ENCODE peak calls at places on chromosomes 7 and 10, in eight cellular contexts. D is tibial artery, X is mucosa of descending colon, H is RWPE2, K is A549, G is hepatocyte, I is coronary artery, P is cardiac muscle cell. R is an unnamed sample.

GRCh38 chr7:30914611-30915601 is 3.3 kb downstream of the AQP1 start:
- DNase-seq in I (peak), G (no peak), D (peak), K (peak), P (peak), X (no peak), H (no peak), R (no peak)

GRCh38 chr7:73526892-73527821 is 5.1 kb upstream of the BAZ1B start:
- DNase-seq in G (no peak), K (no peak), I (no peak), X (no peak), D (no peak), P (no peak), H (no peak), R (no peak)

GRCh38 chr7:192035-192649 is at the start of gene FAM20C:
- DNase-seq in I (peak), H (no peak), K (peak), X (peak), G (peak), P (peak), D (peak), R (peak)

GRCh38 chr7:750111-750905 is 23.2 kb upstream of the PRKAR1B start:
- DNase-seq in X (no peak), G (no peak), I (no peak), K (no peak), H (peak), P (no peak), D (no peak), R (no peak)

GRCh38 chr10:95247200-95247880 is 43.5 kb downstream of the PDLIM1 start:
- DNase-seq in X (no peak), P (peak), D (no peak), I (no peak), H (no peak), G (no peak), K (no peak), R (no peak)

GRCh38 chr10:61970182-61971015 is 68.9 kb downstream of the ARID5B start:
- DNase-seq in P (peak), G (no peak), D (no peak), X (no peak), K (no peak), H (no peak), I (no peak), R (no peak)

GRCh38 chr10:34045571-34046190 is 711.2 kb upstream of the NRP1 start:
- DNase-seq in P (peak), K (no peak), D (no peak), H (no peak), X (no peak), I (no peak), G (no peak), R (no peak)

GRCh38 chr7:111138196-111138569 is 47.3 kb downstream of the LRRN3 start:
- DNase-seq in I (no peak), P (peak), K (no peak), D (peak), H (no peak), X (peak), G (no peak), R (peak)

GRCh38 chr10:114856544-114857287 is 35.1 kb downstream of the FHIP2A start:
- DNase-seq in K (peak), I (no peak), H (no peak), P (peak), D (no peak), G (no peak), X (no peak), R (no peak)

GRCh38 chr7:106176414-106177294 is 64.5 kb upstream of the SYPL1 start:
- DNase-seq in P (peak), X (peak), K (peak), I (peak), H (peak), G (peak), D (peak), R (peak)

GRCh38 chr7:75583255-75583654 is 91.1 kb downstream of the SPDYE5 start:
- DNase-seq in P (no peak), K (no peak), H (no peak), I (no peak), G (no peak), X (no peak), D (no peak), R (no peak)

GRCh38 chr7:28298870-28299484 is 113.3 kb upstream of the CREB5 start:
- DNase-seq in K (peak), I (no peak), X (peak), G (peak), H (no peak), D (no peak), P (peak), R (peak)

GRCh38 chr10:99560277-99561126 is 27.8 kb downstream of the NKX2-3 start:
- DNase-seq in H (no peak), K (peak), D (no peak), X (peak), P (peak), G (peak), I (no peak), R (peak)

GRCh38 chr7:150988230-150989226 is 2.3 kb upstream of the NOS3 start:
- DNase-seq in X (peak), H (no peak), P (peak), D (peak), K (peak), G (peak), I (no peak), R (peak)

GRCh38 chr10:44974628-44975431 is 3.8 kb downstream of the DEPP1 start:
- DNase-seq in K (peak), X (peak), D (peak), G (peak), H (no peak), P (peak), I (peak), R (peak)

GRCh38 chr7:106613861-106614560 is 46.9 kb downstream of the CCDC71L start:
- DNase-seq in H (no peak), G (no peak), P (peak), K (no peak), D (no peak), I (no peak), X (no peak), R (no peak)

GRCh38 chr7:4837814-4838625 is 23.8 kb downstream of the PAPOLB start:
- DNase-seq in I (peak), G (no peak), X (no peak), P (no peak), D (no peak), K (no peak), H (no peak), R (peak)

GRCh38 chr10:8174762-8175161 is 120.3 kb downstream of the GATA3 start:
- DNase-seq in D (no peak), G (no peak), I (no peak), X (no peak), H (no peak), K (no peak), P (no peak), R (no peak)

GRCh38 chr10:32155075-32155516 is 98.9 kb upstream of the KIF5B start:
- DNase-seq in H (no peak), G (no peak), X (no peak), P (peak), K (no peak), D (no peak), I (no peak), R (no peak)

GRCh38 chr10:78892383-78893191 is 176.2 kb upstream of the ZMIZ1 start:
- DNase-seq in H (no peak), I (no peak), P (peak), K (no peak), G (no peak), D (no peak), X (no peak), R (no peak)

GRCh38 chr10:114437456-114438292 is 33.4 kb upstream of the AFAP1L2 start:
- DNase-seq in G (peak), I (no peak), X (no peak), H (no peak), K (peak), D (no peak), P (peak), R (no peak)

GRCh38 chr7:121739465-121739864 is 133.5 kb upstream of the PTPRZ1 start:
- DNase-seq in H (no peak), I (no peak), K (no peak), P (no peak), D (no peak), X (no peak), G (no peak), R (no peak)

GRCh38 chr7:36181668-36182067 is 28.6 kb downstream of the EEPD1 start:
- DNase-seq in D (no peak), X (no peak), K (no peak), P (no peak), G (no peak), I (no peak), H (no peak), R (no peak)

GRCh38 chr10:9038146-9038714 is 983.7 kb downstream of the GATA3 start:
- DNase-seq in K (no peak), P (peak), I (no peak), D (no peak), G (no peak), X (no peak), H (no peak), R (no peak)

GRCh38 chr7:5574770-5575269 is 151.2 kb upstream of the TNRC18 start:
- DNase-seq in H (no peak), I (no peak), P (no peak), D (no peak), G (no peak), K (no peak), X (no peak), R (peak)

GRCh38 chr10:53052765-53053164 is 280.2 kb upstream of the MBL2 start:
- DNase-seq in X (no peak), K (no peak), G (no peak), P (no peak), D (no peak), H (no peak), I (no peak), R (no peak)

GRCh38 chr10:30581779-30582380 is 47.7 kb downstream of the LYZL2 start:
- DNase-seq in H (no peak), X (peak), P (peak), D (no peak), K (peak), G (peak), I (no peak), R (no peak)

GRCh38 chr7:50962962-50963374 is 180.3 kb upstream of the GRB10 start:
- DNase-seq in H (peak), X (peak), P (peak), D (peak), I (no peak), K (peak), G (peak), R (peak)

GRCh38 chr7:95589031-95589430 is 7.3 kb downstream of the PDK4 start:
- DNase-seq in I (no peak), D (no peak), K (no peak), H (no peak), P (no peak), X (no peak), G (no peak), R (no peak)
- H3K4me3 ChIP-seq in I (peak), D (peak), K (no peak), H (no peak), P (no peak), X (no peak), G (no peak), R (no peak)

GRCh38 chr10:112958275-112958995 is 8.4 kb downstream of the TCF7L2 start:
- DNase-seq in P (peak), X (no peak), I (no peak), D (no peak), H (no peak), G (peak), K (peak), R (no peak)
- TF ChIP-seq CTCF in P (no peak), X (no peak), I (no peak), D (no peak), H (no peak), G (no peak), K (no peak), R (no peak)

DNA sequence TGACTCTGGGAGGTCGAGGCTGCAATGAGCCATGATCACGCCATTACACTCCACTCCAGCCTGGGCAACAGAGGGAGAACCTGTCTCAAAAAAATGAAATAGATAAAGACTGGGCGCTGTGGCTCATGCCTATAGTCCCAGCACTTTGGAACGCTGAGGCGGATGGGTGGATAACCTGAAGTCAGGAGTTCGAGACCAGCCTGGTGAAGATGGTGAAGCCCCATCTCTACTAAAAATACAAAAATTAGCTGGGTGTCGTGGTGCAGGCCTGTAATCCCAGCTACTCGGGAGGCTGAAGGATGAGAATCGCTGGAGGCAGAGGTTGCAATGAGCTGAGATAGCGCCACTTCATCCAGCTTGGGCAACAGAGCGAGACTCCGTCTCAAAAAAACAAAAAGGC is 1.1 kb upstream of the DDX21 start:
- DNase-seq in X (no peak), I (no peak), G (no peak), H (no peak), P (no peak), K (no peak), D (no peak), R (no peak)
- H3K4me3 ChIP-seq in X (no peak), I (no peak), G (no peak), H (peak), P (peak), K (peak), D (peak), R (no peak)

DNA sequence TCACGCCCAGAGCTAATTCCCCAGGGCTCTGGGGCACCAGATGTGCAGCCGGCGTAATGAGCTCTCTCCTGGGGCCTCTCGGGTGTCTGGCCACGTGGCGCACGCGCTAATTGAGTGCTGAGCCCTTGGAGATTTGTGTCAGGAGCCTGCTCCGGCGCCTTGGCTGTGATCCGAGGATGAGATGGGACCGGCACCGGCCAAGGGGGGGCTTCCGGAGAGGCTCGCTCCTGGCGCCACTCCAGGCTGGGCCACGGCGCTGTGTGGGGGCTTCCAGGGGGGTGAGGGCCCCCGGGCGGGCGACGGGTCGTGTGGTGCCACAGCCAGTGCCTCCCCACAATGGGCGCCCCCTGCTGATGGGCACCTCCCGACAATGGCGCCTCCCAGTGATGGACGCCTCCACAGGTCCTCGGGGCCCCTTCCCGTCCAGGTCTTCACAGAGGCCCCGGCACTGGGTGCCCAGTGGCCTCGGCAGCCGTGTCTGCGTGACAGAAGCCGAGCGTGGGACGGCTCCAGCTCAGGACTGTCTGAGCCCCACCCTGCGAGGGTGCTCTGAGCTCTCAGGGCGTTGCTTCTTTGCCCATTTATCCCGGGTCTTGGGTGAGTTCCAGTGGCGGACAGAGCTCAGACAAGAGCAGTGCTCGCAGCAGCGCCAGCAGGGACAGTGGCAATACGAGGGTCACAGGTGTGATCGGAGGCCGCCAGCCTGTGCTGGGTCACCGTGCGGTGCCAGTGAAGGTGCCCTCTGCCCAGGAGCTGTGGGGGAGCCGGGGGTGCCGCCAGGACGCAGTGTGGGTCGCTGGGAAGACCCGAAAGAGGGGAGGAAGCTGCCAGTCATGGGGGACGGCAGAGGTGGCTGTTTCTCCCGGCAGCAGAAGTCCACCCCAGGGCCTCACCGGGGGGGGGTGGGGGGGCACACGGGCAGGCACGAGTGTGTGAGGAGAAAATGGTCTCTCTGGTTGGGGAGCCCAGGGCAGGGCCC is 8.2 kb upstream of the NKX6-2 start:
- DNase-seq in H (no peak), G (no peak), I (no peak), P (no peak), D (no peak), X (no peak), K (peak), R (no peak)
- TF ChIP-seq CTCF in H (no peak), G (no peak), I (no peak), P (no peak), D (no peak), X (no peak), K (peak), R (no peak)

DNA sequence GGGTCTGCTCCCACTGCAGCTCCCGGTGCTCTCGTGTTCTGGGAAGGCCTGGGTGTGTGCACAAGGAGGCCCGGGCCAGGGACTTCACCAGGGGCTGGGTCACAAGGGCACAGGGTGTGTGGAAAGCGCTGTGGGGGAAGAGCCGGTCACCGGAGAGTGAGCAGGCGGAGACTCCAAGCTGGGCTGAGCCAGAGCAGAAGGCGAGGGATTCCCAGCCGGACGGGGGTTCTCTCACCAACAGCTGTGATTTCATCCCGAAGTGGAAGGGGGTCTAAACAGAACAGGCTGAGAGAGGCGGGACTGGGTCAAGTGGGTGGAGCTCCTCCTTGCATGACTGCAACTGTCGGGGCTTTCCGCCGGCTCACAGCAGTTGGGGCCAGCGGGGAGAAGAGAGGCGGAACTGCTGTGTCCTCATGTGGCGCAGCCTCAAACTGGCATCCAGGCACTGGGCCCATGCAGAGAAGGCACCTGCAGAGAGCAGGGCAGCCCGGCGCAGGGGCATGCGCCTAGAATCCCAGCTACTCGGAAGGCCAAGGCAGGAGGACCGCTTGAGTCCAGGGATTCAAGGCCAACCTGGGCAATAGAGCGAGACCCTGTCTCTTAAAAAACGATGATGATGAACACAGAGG is 7.6 kb upstream of the ORAI2 start:
- DNase-seq in K (no peak), I (no peak), P (no peak), H (no peak), X (peak), G (no peak), D (no peak), R (no peak)
- H3K4me3 ChIP-seq in K (no peak), I (no peak), P (no peak), H (no peak), X (no peak), G (no peak), D (no peak), R (no peak)

GRCh38 chr7:81260152-81260551 is 341.3 kb upstream of the SEMA3C start:
- DNase-seq in D (no peak), K (peak), G (no peak), I (no peak), P (peak), X (no peak), H (no peak), R (no peak)

GRCh38 chr7:81256991-81257390 is 338.1 kb upstream of the SEMA3C start:
- DNase-seq in I (no peak), P (peak), H (no peak), D (no peak), G (no peak), X (no peak), K (peak), R (no peak)
- TF ChIP-seq CTCF in I (peak), P (peak), H (peak), D (peak), G (peak), X (no peak), K (peak), R (peak)

GRCh38 chr10:132395704-132396494 is 1.1 kb upstream of the PWWP2B start:
- DNase-seq in P (peak), D (peak), H (no peak), G (peak), X (peak), I (peak), K (peak), R (peak)
- H3K4me3 ChIP-seq in P (peak), D (peak), H (peak), G (peak), X (peak), I (peak), K (peak), R (peak)

GRCh38 chr10:92184977-92185376 is 105.9 kb downstream of the CPEB3 start:
- DNase-seq in K (no peak), D (no peak), G (no peak), X (no peak), I (no peak), P (no peak), H (no peak), R (no peak)

GRCh38 chr10:92180326-92180881 is 110.5 kb downstream of the CPEB3 start:
- DNase-seq in G (no peak), D (no peak), K (no peak), H (no peak), I (no peak), X (no peak), P (no peak), R (no peak)

GRCh38 chr10:92183199-92183598 is 107.7 kb downstream of the CPEB3 start:
- DNase-seq in H (no peak), D (no peak), G (no peak), K (no peak), P (no peak), X (no peak), I (no peak), R (no peak)

GRCh38 chr10:92177546-92177945 is 113.3 kb downstream of the CPEB3 start:
- DNase-seq in X (no peak), D (no peak), H (no peak), K (no peak), G (no peak), P (peak), I (no peak), R (no peak)

DNA sequence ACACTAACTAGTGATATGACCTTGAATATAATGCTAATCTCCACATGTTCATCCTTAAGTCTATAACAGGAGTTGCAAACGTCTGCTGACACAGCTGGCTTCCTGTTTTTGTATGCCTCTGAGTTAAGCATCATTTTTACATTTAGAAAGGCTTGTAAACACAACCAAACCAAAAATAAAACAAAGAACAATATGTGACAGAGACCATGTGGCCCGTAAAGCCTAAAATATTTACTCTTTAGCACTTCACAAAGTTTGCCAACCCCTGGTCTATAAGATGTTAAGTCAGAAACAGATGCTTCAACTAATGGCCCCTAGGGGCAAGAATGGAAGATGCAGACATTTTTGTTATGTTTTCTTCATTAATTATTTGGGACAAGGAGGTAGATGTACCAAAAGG is 109.3 kb downstream of the CPEB3 start:
- DNase-seq in G (peak), P (peak), X (no peak), I (no peak), K (no peak), D (no peak), H (no peak), R (no peak)
- TF ChIP-seq CTCF in G (peak), P (peak), X (no peak), I (no peak), K (no peak), D (no peak), H (peak), R (peak)

GRCh38 chr7:156046031-156046560 is 233.8 kb upstream of the SHH start:
- DNase-seq in X (no peak), K (no peak), G (no peak), P (no peak), I (no peak), D (no peak), H (no peak), R (no peak)
- H3K4me3 ChIP-seq in X (no peak), K (no peak), G (no peak), P (no peak), I (no peak), D (no peak), H (no peak), R (no peak)